ENCODE peak calls at places on chromosome 4, in eight cellular contexts. G is RWPE1; M is EH; C is CD8-positive, alpha-beta T cell; K is stimulated activated CD4-positive, alpha-beta T cell treated with anti-CD3 and anti-CD28 coated beads, Interleukin-15, amount 100 ng/mL, for 1 hour; T is brain microvascular endothelial cell; Q is K562; L is fibroblast of gingiva. R is an unnamed sample.

GRCh38 chr4:39933689-39934590 is 43.8 kb downstream of the PDS5A start:
- DNase-seq in G (no peak), M (peak), C (no peak), K (no peak), T (peak), Q (no peak), L (peak), R (no peak)

GRCh38 chr4:38769441-38770210 is 13.2 kb downstream of the TLR10 start:
- DNase-seq in G (no peak), M (no peak), C (no peak), K (no peak), T (no peak), Q (no peak), L (no peak), R (no peak)

GRCh38 chr4:64857198-64857597 is 447.9 kb upstream of the TECRL start:
- DNase-seq in G (no peak), M (no peak), C (no peak), K (no peak), T (no peak), Q (no peak), L (no peak), R (no peak)

GRCh38 chr4:41095973-41096372 is 118.4 kb downstream of the APBB2 start:
- DNase-seq in G (peak), M (peak), C (no peak), K (no peak), T (peak), Q (no peak), L (no peak), R (no peak)

GRCh38 chr4:27068151-27068862 is 207.7 kb downstream of the STIM2 start:
- DNase-seq in G (no peak), M (no peak), C (no peak), K (no peak), T (no peak), Q (no peak), L (no peak), R (no peak)

GRCh38 chr4:183241322-183241640 is 78.8 kb downstream of the CLDN22 start:
- DNase-seq in G (peak), M (peak), C (no peak), K (no peak), T (peak), Q (peak), L (peak), R (no peak)

GRCh38 chr4:5839751-5840674 is 52.9 kb downstream of the CRMP1 start:
- DNase-seq in G (no peak), M (no peak), C (no peak), K (no peak), T (no peak), Q (no peak), L (no peak), R (no peak)

GRCh38 chr4:167897116-167897515 is 195.2 kb upstream of the ANXA10 start:
- DNase-seq in G (peak), M (peak), C (no peak), K (no peak), T (peak), Q (no peak), L (no peak), R (no peak)

GRCh38 chr4:139552506-139552905 is 3.5 kb downstream of the SETD7 start:
- DNase-seq in G (no peak), M (peak), C (no peak), K (no peak), T (no peak), Q (no peak), L (peak), R (no peak)

GRCh38 chr4:21476753-21477152 is 471.8 kb downstream of the KCNIP4 start:
- DNase-seq in G (no peak), M (peak), C (no peak), K (no peak), T (peak), Q (no peak), L (no peak), R (no peak)

GRCh38 chr4:175616287-175616686 is 195.8 kb downstream of the GPM6A start:
- DNase-seq in G (no peak), M (no peak), C (no peak), K (no peak), T (no peak), Q (no peak), L (no peak), R (no peak)

GRCh38 chr4:38002451-38003071 is 42.4 kb downstream of the PTTG2 start:
- DNase-seq in G (peak), M (peak), C (no peak), K (no peak), T (no peak), Q (no peak), L (no peak), R (no peak)